ENCODE peak calls at places on chromosomes 2 and 18, in seven cellular contexts. V, J, B, L, X, D and K are unnamed samples.
A peak's percentile ranks its signal among the peaks of the same experiment; 100 is the strongest.

GRCh38 chr2:19549821-19550220 is 191.4 kb upstream of the OSR1 start:
- DNase-seq in D (no peak), X (no peak), J (no peak), L (no peak), V (no peak), B (no peak), K (no peak)

GRCh38 chr2:84970266-84970955 is 550 bp upstream of the KCMF1 start:
- DNase-seq in L (peak; percentile 71), V (peak; percentile 28), J (peak; percentile 77), D (peak; percentile 75), B (no peak), X (peak; percentile 36), K (peak; percentile 67)

GRCh38 chr2:158990397-158991209 is 22.2 kb downstream of the TANC1 start:
- DNase-seq in X (peak; percentile 95), B (no peak), V (no peak), J (no peak), D (no peak), L (no peak), K (no peak)

GRCh38 chr2:214774108-214774507 is 35.4 kb downstream of the BARD1 start:
- DNase-seq in X (peak; percentile 86), B (no peak), V (no peak), J (no peak), D (no peak), L (no peak), K (no peak)

GRCh38 chr18:1361931-1362330 is 457.3 kb downstream of the ADCYAP1 start:
- DNase-seq in L (no peak), B (no peak), V (no peak), D (no peak), J (no peak), X (no peak), K (no peak)

GRCh38 chr2:48965204-48965603 is 189.1 kb downstream of the FSHR start:
- DNase-seq in X (no peak), J (no peak), B (no peak), L (no peak), D (no peak), V (no peak), K (no peak)

GRCh38 chr2:174711206-174711605 is 53.1 kb downstream of the CHRNA1 start:
- DNase-seq in V (no peak), X (peak; percentile 84), D (no peak), J (no peak), L (no peak), B (no peak), K (no peak)

GRCh38 chr18:67232991-67233390 is 283.5 kb downstream of the DSEL start:
- DNase-seq in X (no peak), J (no peak), D (no peak), L (no peak), V (no peak), B (no peak), K (no peak)

GRCh38 chr2:25586726-25587144 is 86.6 kb downstream of the DTNB start:
- DNase-seq in D (no peak), B (no peak), V (no peak), J (no peak), X (peak; percentile 47), L (no peak), K (no peak)

GRCh38 chr2:55786286-55786685 is 92.6 kb upstream of the PNPT1 start:
- DNase-seq in X (no peak), B (no peak), J (no peak), L (no peak), D (no peak), V (no peak), K (no peak)

GRCh38 chr2:71719520-71720282 is 266.3 kb downstream of the DYSF start:
- DNase-seq in J (no peak), B (no peak), L (no peak), V (no peak), D (no peak), X (no peak), K (no peak)

GRCh38 chr2:19348692-19349091 is 9.7 kb downstream of the OSR1 start:
- DNase-seq in D (no peak), J (no peak), X (no peak), V (no peak), L (no peak), B (no peak), K (no peak)

GRCh38 chr2:173288561-173288960 is 66.1 kb upstream of the CDCA7 start:
- DNase-seq in V (no peak), L (no peak), D (no peak), X (peak; percentile 77), B (no peak), J (no peak), K (no peak)

GRCh38 chr2:233952335-233952734 is 35.2 kb downstream of the TRPM8 start:
- DNase-seq in L (no peak), V (no peak), J (no peak), B (no peak), D (no peak), X (no peak), K (no peak)

GRCh38 chr2:96538487-96539214 is 2.1 kb downstream of the ARID5A start:
- DNase-seq in J (peak; percentile 89), L (peak; percentile 89), D (no peak), B (no peak), V (peak; percentile 70), X (no peak), K (peak; percentile 82)

GRCh38 chr2:200509227-200509607 is 651 bp downstream of the KCTD18 start:
- DNase-seq in J (no peak), X (no peak), L (peak; percentile 29), V (no peak), B (no peak), D (no peak), K (no peak)